ENCODE peak calls at places on chromosome 10, in eight cellular contexts. S is ovary, T is stomach, H is body of pancreas, K is pancreas, J is astrocyte, C is uterus, L is HL-60. N is an unnamed sample.
A peak's percentile ranks its signal among the peaks of the same experiment; 100 is the strongest.

GRCh38 chr10:77422491-77423338 is 214.9 kb downstream of the KCNMA1 start:
- DNase-seq in S (peak; percentile 37), T (no peak), H (peak; percentile 63), K (peak; percentile 45), J (peak; percentile 31), C (peak; percentile 34), L (no peak), N (no peak)

GRCh38 chr10:95814011-95814727 is 58.2 kb downstream of the ENTPD1 start:
- DNase-seq in S (no peak), T (no peak), H (no peak), K (no peak), J (peak; percentile 93), C (no peak), L (no peak), N (no peak)

GRCh38 chr10:75073442-75073841 is 38.0 kb upstream of the SAMD8 start:
- DNase-seq in S (no peak), T (no peak), H (no peak), K (no peak), J (no peak), C (no peak), L (no peak), N (no peak)

GRCh38 chr10:68330852-68331454 is 911 bp upstream of the HNRNPH3 start:
- DNase-seq in S (peak; percentile 60), T (no peak), H (peak; percentile 45), K (peak; percentile 40), J (peak; percentile 14), C (peak; percentile 52), L (peak; percentile 6), N (peak; percentile 42)

GRCh38 chr10:133212853-133213494 is 17.0 kb upstream of the UTF1 start:
- DNase-seq in S (peak; percentile 23), T (no peak), H (no peak), K (peak; percentile 12), J (no peak), C (no peak), L (no peak), N (no peak)

GRCh38 chr10:14736043-14736442 is 38.7 kb downstream of the FAM107B start:
- DNase-seq in S (no peak), T (no peak), H (no peak), K (no peak), J (no peak), C (no peak), L (no peak), N (no peak)

GRCh38 chr10:103969436-103969835 is 2.5 kb downstream of the SLK start:
- DNase-seq in S (no peak), T (no peak), H (no peak), K (no peak), J (no peak), C (no peak), L (no peak), N (no peak)

GRCh38 chr10:51405580-51406367 is 293.6 kb downstream of the CSTF2T start:
- DNase-seq in S (no peak), T (no peak), H (no peak), K (no peak), J (peak; percentile 56), C (no peak), L (no peak), N (no peak)

GRCh38 chr10:133361227-133361626 is 3.4 kb upstream of the FUOM start:
- DNase-seq in S (no peak), T (no peak), H (no peak), K (no peak), J (no peak), C (no peak), L (no peak), N (no peak)

GRCh38 chr10:69439813-69440506 is 11.3 kb upstream of the TSPAN15 start:
- DNase-seq in S (no peak), T (peak; percentile 64), H (no peak), K (no peak), J (no peak), C (no peak), L (peak; percentile 89), N (no peak)

GRCh38 chr10:98106531-98106930 is 27.9 kb upstream of the R3HCC1L start:
- DNase-seq in S (no peak), T (no peak), H (no peak), K (no peak), J (no peak), C (no peak), L (no peak), N (no peak)

GRCh38 chr10:59694936-59695335 is 14.7 kb downstream of the SLC16A9 start:
- DNase-seq in S (no peak), T (no peak), H (no peak), K (no peak), J (no peak), C (no peak), L (no peak), N (no peak)
- TF ChIP-seq CTCF in S (no peak), T (no peak), H (no peak), K (no peak), J (no peak), C (no peak), L (no peak), N (no peak)

GRCh38 chr10:48288661-48289060 is 14.2 kb upstream of the FRMPD2 start:
- DNase-seq in S (no peak), T (no peak), H (no peak), K (no peak), J (peak; percentile 23), C (no peak), L (no peak), N (no peak)

GRCh38 chr10:48289652-48290238 is 15.2 kb upstream of the FRMPD2 start:
- DNase-seq in S (no peak), T (peak; percentile 66), H (peak; percentile 67), K (peak; percentile 42), J (no peak), C (peak; percentile 25), L (peak; percentile 31), N (peak; percentile 27)

GRCh38 chr10:48291190-48291589 is 15.3 kb upstream of the MAPK8 start:
- DNase-seq in S (no peak), T (no peak), H (no peak), K (no peak), J (no peak), C (no peak), L (no peak), N (no peak)

GRCh38 chr10:48292616-48293015 is 13.9 kb upstream of the MAPK8 start:
- DNase-seq in S (no peak), T (no peak), H (no peak), K (no peak), J (no peak), C (no peak), L (no peak), N (no peak)

GRCh38 chr10:48290286-48290685 is 15.8 kb upstream of the FRMPD2 start:
- DNase-seq in S (no peak), T (no peak), H (no peak), K (no peak), J (no peak), C (no peak), L (no peak), N (no peak)
- H3K27ac ChIP-seq in S (no peak overlapping the region), T (no peak overlapping the region), H (no peak overlapping the region), K (no peak overlapping the region), J (no peak overlapping the region), C (no peak overlapping the region), L (no peak overlapping the region), N (no peak overlapping the region)

DNA sequence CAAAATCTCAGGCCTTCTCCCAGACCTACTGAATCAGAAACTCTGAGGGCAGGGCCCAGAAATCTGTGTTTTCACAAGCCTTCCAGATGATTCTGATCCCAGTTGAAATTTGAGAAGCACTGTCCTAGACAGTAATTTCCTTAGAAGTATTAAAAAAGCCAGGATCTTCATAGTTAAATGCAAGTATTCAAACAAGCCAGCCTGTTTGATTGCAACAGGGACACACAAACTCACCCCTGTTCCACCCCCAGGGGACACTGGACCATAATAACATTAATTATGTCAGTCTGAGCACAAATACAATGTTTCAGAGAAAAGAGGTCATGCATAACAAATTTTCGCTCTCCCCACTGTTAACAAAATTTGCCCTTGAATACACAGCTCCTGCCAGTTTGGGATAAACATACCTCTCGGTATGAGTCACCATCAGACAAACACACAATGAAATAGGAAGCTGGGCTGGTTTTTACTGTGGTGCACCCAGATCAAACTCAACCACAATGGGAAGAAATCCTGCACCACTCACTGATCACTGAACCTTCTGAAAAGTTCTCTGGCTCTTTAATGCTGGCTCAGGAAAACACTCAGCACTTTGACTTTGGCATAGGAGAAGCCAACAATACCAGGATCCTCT is 34.3 kb downstream of the ABLIM1 start:
- DNase-seq in S (no peak), T (no peak), H (peak; percentile 26), K (no peak), J (peak; percentile 94), C (no peak), L (no peak), N (no peak)
- TF ChIP-seq CTCF in S (no peak), T (no peak), H (peak; percentile 35), K (no peak), J (no peak), C (no peak), L (no peak), N (no peak)

DNA sequence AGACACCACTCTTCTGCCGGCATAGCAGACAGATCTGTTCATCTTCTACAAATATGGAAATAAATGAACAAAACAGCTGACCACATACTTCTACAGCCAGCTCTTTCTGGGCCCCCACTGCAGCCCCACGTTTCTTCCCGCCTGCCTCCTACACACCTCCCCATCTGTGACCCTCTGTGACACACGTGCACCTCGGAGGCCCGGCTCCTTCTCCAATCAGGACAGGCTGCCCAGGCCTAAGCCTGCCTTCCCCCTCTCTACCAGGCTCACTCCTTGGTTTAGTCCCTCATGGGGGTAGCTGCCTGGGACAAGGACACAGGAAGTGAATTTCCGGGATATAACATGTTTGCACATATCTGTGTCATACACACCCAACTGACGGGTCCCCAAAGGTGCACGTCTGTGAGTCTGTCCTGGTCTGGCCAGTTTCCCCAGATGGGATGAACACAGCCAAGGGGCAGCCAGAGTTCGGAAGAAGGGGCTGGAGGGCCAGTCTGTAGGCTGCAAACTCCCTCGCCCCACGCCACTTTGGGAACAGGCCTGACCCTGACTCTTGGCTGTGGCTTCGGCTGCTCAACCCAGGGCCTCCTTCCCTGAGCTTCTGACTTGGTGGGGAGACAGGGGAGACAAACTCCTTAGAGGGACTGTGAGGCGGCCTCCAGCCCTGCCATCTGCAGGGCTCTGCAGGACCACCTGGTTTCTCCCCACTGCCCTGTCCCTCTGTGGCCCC is 30.3 kb downstream of the PITRM1 start:
- DNase-seq in S (no peak), T (no peak), H (no peak), K (no peak), J (no peak), C (no peak), L (no peak), N (no peak)
- H3K27ac ChIP-seq in S (no peak overlapping the region), T (no peak overlapping the region), H (no peak overlapping the region), K (no peak overlapping the region), J (no peak overlapping the region), C (no peak overlapping the region), L (no peak overlapping the region), N (no peak overlapping the region)